ENCODE peak calls at places on chromosomes 11 and 22, in seven cellular contexts. B is transverse colon, V is stomach, A is HCT116, S is HL-60, Y is GM23338, K is GM12892. O is an unnamed sample.

GRCh38 chr11:107224836-107225235 is 206.6 kb upstream of the GUCY1A2 start:
- DNase-seq in V (no peak), B (no peak), K (no peak), S (no peak), A (no peak), Y (no peak), O (no peak)

GRCh38 chr11:117978982-117979381 is 7.2 kb upstream of the IL10RA start:
- DNase-seq in V (no peak), A (no peak), S (no peak), K (no peak), Y (no peak), B (no peak), O (peak; percentile 17)

GRCh38 chr11:1762537-1763302 is 1.0 kb downstream of the CTSD start:
- DNase-seq in Y (no peak), S (peak; percentile 89), B (peak; percentile 91), K (peak; percentile 39), A (peak; percentile 19), V (peak; percentile 93), O (no peak)

GRCh38 chr22:25485626-25486545 is 78.6 kb upstream of the GRK3 start:
- DNase-seq in Y (no peak), V (no peak), S (no peak), B (no peak), A (no peak), K (no peak), O (no peak)

GRCh38 chr11:63832336-63832735 is 6.6 kb upstream of the MARK2 start:
- DNase-seq in A (no peak), K (no peak), Y (no peak), V (no peak), B (no peak), S (no peak), O (no peak)

GRCh38 chr22:39727541-39727940 is 157.0 kb downstream of the CACNA1I start:
- DNase-seq in Y (no peak), B (no peak), S (no peak), A (no peak), V (no peak), K (no peak), O (no peak)

GRCh38 chr22:30575011-30575671 is 676 bp upstream of the GAL3ST1 start:
- DNase-seq in S (no peak), B (no peak), K (no peak), A (no peak), V (peak; percentile 75), Y (peak; percentile 57), O (no peak)

GRCh38 chr11:74671520-74672196 is 59.6 kb downstream of the CHRDL2 start:
- DNase-seq in V (no peak), K (no peak), A (no peak), S (no peak), B (no peak), Y (no peak), O (peak; percentile 86)

GRCh38 chr11:116225784-116226410 is 546.9 kb downstream of the BUD13 start:
- DNase-seq in S (no peak), Y (no peak), B (no peak), A (no peak), K (no peak), V (no peak), O (no peak)

GRCh38 chr11:9276571-9276970 is 11.4 kb upstream of the DENND5A start:
- DNase-seq in V (no peak), Y (no peak), K (no peak), A (no peak), S (no peak), B (no peak), O (no peak)

GRCh38 chr11:71155846-71156245 is 96.5 kb downstream of the SHANK2 start:
- DNase-seq in A (no peak), Y (no peak), B (no peak), V (no peak), S (no peak), K (no peak), O (peak; percentile 68)

GRCh38 chr11:86115542-86116385 is 46.9 kb upstream of the PICALM start:
- DNase-seq in B (no peak), Y (no peak), K (no peak), A (no peak), S (no peak), V (no peak), O (no peak)

GRCh38 chr22:46754110-46754799 is 8.2 kb upstream of the TBC1D22A start:
- DNase-seq in K (no peak), Y (no peak), B (peak; percentile 92), V (peak; percentile 94), S (peak; percentile 60), A (peak; percentile 90), O (peak; percentile 97)

GRCh38 chr22:38398609-38399401 is 56.2 kb downstream of the KCNJ4 start:
- DNase-seq in K (peak; percentile 56), S (peak; percentile 77), A (no peak), B (peak; percentile 89), Y (peak; percentile 89), V (peak; percentile 92), O (peak; percentile 98)

GRCh38 chr11:10487002-10487647 is 32.1 kb downstream of the AMPD3 start:
- DNase-seq in A (no peak), V (no peak), S (no peak), K (no peak), B (no peak), Y (no peak), O (no peak)

DNA sequence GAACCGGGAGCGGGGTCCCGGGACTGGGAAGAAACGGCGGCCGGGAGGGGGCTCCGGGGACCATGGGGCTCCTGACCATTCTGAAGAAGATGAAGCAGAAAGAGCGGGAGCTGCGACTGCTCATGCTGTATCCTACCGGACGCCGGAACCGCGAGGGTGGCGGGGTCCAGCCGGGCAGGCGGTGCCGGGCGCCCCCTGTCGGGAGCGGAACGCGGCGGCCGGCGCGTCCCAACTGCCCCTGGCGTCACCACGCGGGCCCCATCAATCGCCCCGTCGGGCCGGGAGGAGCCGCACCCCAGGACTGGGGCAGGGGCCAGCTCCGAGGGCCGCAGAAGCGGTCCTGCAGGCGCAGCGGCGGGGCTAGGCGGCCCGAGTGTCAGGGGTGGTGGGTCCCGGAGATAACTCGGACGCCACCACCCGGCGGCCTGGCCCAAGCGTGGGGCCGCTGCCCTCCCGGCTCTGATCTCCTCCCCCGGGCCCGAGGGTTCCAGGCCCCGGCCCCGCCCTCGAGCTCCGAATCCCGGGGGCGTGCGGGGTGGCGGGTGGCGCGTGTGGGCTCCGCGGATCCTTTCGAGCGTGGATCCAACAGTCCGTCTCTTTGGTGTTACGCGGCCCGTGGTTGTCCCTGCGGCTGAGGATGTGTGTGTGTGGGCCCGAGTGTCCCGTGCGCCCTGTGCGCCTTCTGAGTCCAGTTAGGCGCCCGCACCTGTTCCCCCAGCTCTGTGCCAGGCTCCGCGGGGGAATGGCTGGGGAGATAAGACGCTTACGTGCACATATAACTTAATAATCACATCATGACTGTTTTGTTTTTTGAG is at the start of gene ARL2:
- DNase-seq in S (peak; percentile 81), B (no peak), K (peak; percentile 98), Y (no peak), V (peak; percentile 36), A (no peak), O (peak; percentile 97)
- TF ChIP-seq POLR2AphosphoS5 in S (peak; percentile 31), B (no peak), K (no peak), Y (no peak), V (no peak), A (peak; percentile 78), O (no peak)

GRCh38 chr11:130181295-130182272 is 22.0 kb downstream of the ST14 start:
- DNase-seq in S (no peak), K (no peak), A (no peak), Y (no peak), V (peak; percentile 56), B (peak; percentile 84), O (no peak)
- TF ChIP-seq POLR2AphosphoS5 in S (no peak), K (no peak), A (no peak), Y (no peak), V (no peak), B (peak; percentile 80), O (no peak)

DNA sequence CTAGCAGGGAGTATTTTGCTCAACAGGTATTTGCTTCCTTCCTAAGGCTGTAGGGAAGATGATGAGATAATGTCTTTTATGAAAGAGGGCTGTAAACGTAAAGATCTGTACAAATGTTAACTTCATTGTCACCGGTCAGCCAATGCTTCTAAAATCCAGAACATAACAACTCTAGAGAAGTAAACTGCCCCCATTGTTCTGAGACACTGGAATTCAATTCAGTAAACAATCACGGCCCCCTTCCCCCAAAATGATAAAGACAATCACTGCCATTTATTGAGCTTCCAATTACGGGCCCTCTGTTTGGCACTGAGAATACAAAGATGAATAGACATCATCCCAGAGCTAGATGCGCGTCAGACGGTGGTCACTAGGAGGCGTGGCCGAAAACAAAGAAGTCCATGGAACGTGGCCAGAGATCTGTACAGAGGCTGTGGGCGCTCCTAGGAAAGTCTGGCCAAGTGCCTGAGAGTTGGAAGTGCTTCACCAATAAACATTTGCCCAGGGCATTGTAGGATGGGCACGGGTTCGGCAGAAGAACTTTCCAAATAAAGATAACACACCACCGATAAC is 576 bp downstream of the TMEM258 start:
- DNase-seq in V (peak; percentile 76), A (peak; percentile 63), K (no peak), Y (peak; percentile 80), S (no peak), B (peak; percentile 76), O (no peak)
- TF ChIP-seq POLR2AphosphoS5 in V (no peak), A (no peak), K (no peak), Y (no peak), S (peak; percentile 25), B (no peak), O (no peak)

GRCh38 chr11:7672960-7673723 is at the start of gene CYB5R2:
- DNase-seq in S (no peak), B (peak; percentile 81), Y (peak; percentile 80), V (peak; percentile 80), A (peak; percentile 13), K (no peak), O (no peak)
- TF ChIP-seq POLR2AphosphoS5 in S (no peak), B (peak; percentile 13), Y (peak; percentile 61), V (no peak), A (peak; percentile 84), K (no peak), O (peak; percentile 29)

DNA sequence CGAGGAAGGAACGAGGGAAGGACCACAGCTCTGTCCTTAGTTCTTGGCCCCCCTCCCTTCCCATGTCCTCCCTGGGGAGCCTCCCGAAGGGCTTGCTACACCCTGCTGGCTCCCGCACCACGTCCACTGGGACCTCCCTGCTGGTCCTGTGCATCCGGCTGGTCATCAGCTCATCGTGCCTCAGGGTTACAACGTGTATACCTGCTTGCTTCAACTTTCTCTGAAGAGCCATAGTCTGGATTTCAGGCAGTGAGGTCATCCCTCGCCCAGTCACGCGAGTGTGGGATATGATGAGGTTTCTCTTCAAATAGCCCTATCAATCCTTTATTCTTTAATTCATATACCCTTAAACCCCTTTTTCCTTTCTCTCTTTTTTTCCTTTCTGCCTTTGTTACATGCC is 21.5 kb upstream of the CECR2 start:
- DNase-seq in S (no peak), K (no peak), Y (no peak), A (no peak), B (no peak), V (no peak), O (no peak)
- TF ChIP-seq POLR2AphosphoS5 in S (no peak), K (no peak), Y (no peak), A (no peak), B (no peak), V (no peak), O (no peak)

GRCh38 chr11:19890308-19890707 is 177.7 kb downstream of the NAV2 start:
- DNase-seq in K (no peak), B (no peak), V (no peak), S (no peak), A (no peak), Y (no peak), O (no peak)
- TF ChIP-seq POLR2AphosphoS5 in K (no peak), B (no peak), V (no peak), S (no peak), A (no peak), Y (no peak), O (no peak)

DNA sequence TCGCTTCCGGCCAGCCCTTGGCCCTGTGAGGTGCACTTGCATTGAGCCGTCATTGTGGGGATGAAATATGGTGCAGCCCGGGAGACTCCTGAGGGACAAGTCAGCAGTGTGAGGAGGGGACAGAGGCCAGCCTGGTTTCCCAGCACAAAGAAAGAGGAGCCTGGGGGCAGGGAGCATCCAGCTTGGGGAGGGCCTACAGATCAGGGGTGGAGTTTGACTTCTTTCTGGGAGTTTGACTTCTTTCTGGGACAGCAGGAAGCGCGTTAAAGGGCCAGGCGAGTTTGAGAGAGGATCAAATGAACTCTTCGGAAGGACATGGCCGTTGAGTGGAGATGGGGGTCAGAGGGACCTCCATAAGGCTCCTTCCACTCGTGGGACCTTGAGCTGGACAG is 91.9 kb downstream of the LRRC32 start:
- DNase-seq in B (no peak), K (no peak), Y (peak; percentile 39), S (no peak), A (no peak), V (no peak), O (peak; percentile 77)
- TF ChIP-seq POLR2AphosphoS5 in B (no peak), K (no peak), Y (no peak), S (no peak), A (no peak), V (peak; percentile 33), O (peak; percentile 49)